ENCODE peak calls at places on chromosomes 13 and 19, in seven cellular contexts. One of them, this sample, is unnamed.

GRCh38 chr19:38079926-38080380 is 144.1 kb downstream of the DPF1 start:
- DNase-seq in NCI-H2081: peak; percentile 76
- DNase-seq in cardiac fibroblast: peak; percentile 71
- DNase-seq in cardiac muscle cell: no peak
- DNase-seq in GM10248: peak; percentile 79
- DNase-seq in stimulated activated CD4-positive, alpha-beta T cell treated with anti-CD3 and anti-CD28 coated beads, TNF-alpha, amount 100 ng/mL, for 48 hours: no peak
- DNase-seq in NCI-H1092: peak; percentile 56
- DNase-seq in this sample: peak; percentile 15

GRCh38 chr19:6890938-6891337 is 3.6 kb downstream of the ADGRE1 start:
- DNase-seq in NCI-H2081: no peak
- DNase-seq in cardiac fibroblast: no peak
- DNase-seq in cardiac muscle cell: no peak
- DNase-seq in GM10248: no peak
- DNase-seq in stimulated activated CD4-positive, alpha-beta T cell treated with anti-CD3 and anti-CD28 coated beads, TNF-alpha, amount 100 ng/mL, for 48 hours: peak; percentile 38
- DNase-seq in NCI-H1092: no peak
- DNase-seq in this sample: no peak

GRCh38 chr19:41871573-41872383 is 5.3 kb upstream of the CD79A start:
- DNase-seq in NCI-H2081: no peak
- DNase-seq in cardiac fibroblast: peak; percentile 6
- DNase-seq in cardiac muscle cell: no peak
- DNase-seq in GM10248: peak; percentile 78
- DNase-seq in stimulated activated CD4-positive, alpha-beta T cell treated with anti-CD3 and anti-CD28 coated beads, TNF-alpha, amount 100 ng/mL, for 48 hours: peak; percentile 63
- DNase-seq in NCI-H1092: no peak
- DNase-seq in this sample: no peak

GRCh38 chr13:30730526-30730925 is 4.8 kb upstream of the ALOX5AP start:
- DNase-seq in NCI-H2081: no peak
- DNase-seq in cardiac fibroblast: no peak
- DNase-seq in cardiac muscle cell: no peak
- DNase-seq in GM10248: no peak
- DNase-seq in stimulated activated CD4-positive, alpha-beta T cell treated with anti-CD3 and anti-CD28 coated beads, TNF-alpha, amount 100 ng/mL, for 48 hours: no peak
- DNase-seq in NCI-H1092: no peak
- DNase-seq in this sample: no peak

GRCh38 chr13:22298530-22298929 is 627.7 kb downstream of the FGF9 start:
- DNase-seq in NCI-H2081: no peak
- DNase-seq in cardiac fibroblast: no peak
- DNase-seq in cardiac muscle cell: no peak
- DNase-seq in GM10248: no peak
- DNase-seq in stimulated activated CD4-positive, alpha-beta T cell treated with anti-CD3 and anti-CD28 coated beads, TNF-alpha, amount 100 ng/mL, for 48 hours: no peak
- DNase-seq in NCI-H1092: no peak
- DNase-seq in this sample: no peak

GRCh38 chr19:42397315-42398166 is 7.4 kb upstream of the CNFN start:
- DNase-seq in NCI-H2081: no peak
- DNase-seq in cardiac fibroblast: no peak
- DNase-seq in cardiac muscle cell: no peak
- DNase-seq in GM10248: no peak
- DNase-seq in stimulated activated CD4-positive, alpha-beta T cell treated with anti-CD3 and anti-CD28 coated beads, TNF-alpha, amount 100 ng/mL, for 48 hours: no peak
- DNase-seq in NCI-H1092: no peak
- DNase-seq in this sample: no peak

GRCh38 chr19:18762125-18763023 is 28.7 kb downstream of the COMP start:
- DNase-seq in NCI-H2081: peak; percentile 87
- DNase-seq in cardiac fibroblast: peak; percentile 77
- DNase-seq in cardiac muscle cell: peak; percentile 31
- DNase-seq in GM10248: no peak
- DNase-seq in stimulated activated CD4-positive, alpha-beta T cell treated with anti-CD3 and anti-CD28 coated beads, TNF-alpha, amount 100 ng/mL, for 48 hours: no peak
- DNase-seq in NCI-H1092: peak; percentile 93
- DNase-seq in this sample: no peak

GRCh38 chr19:45999653-46000121 is 4.4 kb downstream of the CCDC61 start:
- DNase-seq in NCI-H2081: no peak
- DNase-seq in cardiac fibroblast: peak; percentile 21
- DNase-seq in cardiac muscle cell: no peak
- DNase-seq in GM10248: no peak
- DNase-seq in stimulated activated CD4-positive, alpha-beta T cell treated with anti-CD3 and anti-CD28 coated beads, TNF-alpha, amount 100 ng/mL, for 48 hours: no peak
- DNase-seq in NCI-H1092: no peak
- DNase-seq in this sample: no peak

GRCh38 chr19:4206818-4207484 is 22.4 kb upstream of the EBI3 start:
- DNase-seq in NCI-H2081: no peak
- DNase-seq in cardiac fibroblast: peak; percentile 54
- DNase-seq in cardiac muscle cell: no peak
- DNase-seq in GM10248: no peak
- DNase-seq in stimulated activated CD4-positive, alpha-beta T cell treated with anti-CD3 and anti-CD28 coated beads, TNF-alpha, amount 100 ng/mL, for 48 hours: no peak
- DNase-seq in NCI-H1092: no peak
- DNase-seq in this sample: peak; percentile 31

GRCh38 chr19:7731615-7732014 is 295 bp downstream of the CLEC4G start:
- DNase-seq in NCI-H2081: no peak
- DNase-seq in cardiac fibroblast: no peak
- DNase-seq in cardiac muscle cell: no peak
- DNase-seq in GM10248: no peak
- DNase-seq in stimulated activated CD4-positive, alpha-beta T cell treated with anti-CD3 and anti-CD28 coated beads, TNF-alpha, amount 100 ng/mL, for 48 hours: no peak
- DNase-seq in NCI-H1092: no peak
- DNase-seq in this sample: no peak

GRCh38 chr13:110913322-110913721 is 1.5 kb downstream of the ANKRD10 start:
- DNase-seq in NCI-H2081: no peak
- DNase-seq in cardiac fibroblast: peak; percentile 13
- DNase-seq in cardiac muscle cell: peak; percentile 18
- DNase-seq in GM10248: no peak
- DNase-seq in stimulated activated CD4-positive, alpha-beta T cell treated with anti-CD3 and anti-CD28 coated beads, TNF-alpha, amount 100 ng/mL, for 48 hours: no peak
- DNase-seq in NCI-H1092: no peak
- DNase-seq in this sample: no peak

GRCh38 chr13:79451500-79451962 is 29.4 kb upstream of the NDFIP2 start:
- DNase-seq in NCI-H2081: no peak
- DNase-seq in cardiac fibroblast: peak; percentile 82
- DNase-seq in cardiac muscle cell: no peak
- DNase-seq in GM10248: peak; percentile 74
- DNase-seq in stimulated activated CD4-positive, alpha-beta T cell treated with anti-CD3 and anti-CD28 coated beads, TNF-alpha, amount 100 ng/mL, for 48 hours: peak; percentile 94
- DNase-seq in NCI-H1092: no peak
- DNase-seq in this sample: peak; percentile 83

GRCh38 chr19:23365222-23365621 is 30.0 kb downstream of the ZNF91 start:
- DNase-seq in NCI-H2081: no peak
- DNase-seq in cardiac fibroblast: no peak
- DNase-seq in cardiac muscle cell: no peak
- DNase-seq in GM10248: no peak
- DNase-seq in stimulated activated CD4-positive, alpha-beta T cell treated with anti-CD3 and anti-CD28 coated beads, TNF-alpha, amount 100 ng/mL, for 48 hours: no peak
- DNase-seq in NCI-H1092: no peak
- DNase-seq in this sample: no peak

GRCh38 chr19:50255115-50255514 is 51.7 kb downstream of the MYH14 start:
- DNase-seq in NCI-H2081: no peak
- DNase-seq in cardiac fibroblast: no peak
- DNase-seq in cardiac muscle cell: no peak
- DNase-seq in GM10248: no peak
- DNase-seq in stimulated activated CD4-positive, alpha-beta T cell treated with anti-CD3 and anti-CD28 coated beads, TNF-alpha, amount 100 ng/mL, for 48 hours: no peak
- DNase-seq in NCI-H1092: no peak
- DNase-seq in this sample: no peak

GRCh38 chr19:48795855-48796142 is 15.0 kb downstream of the BCAT2 start:
- DNase-seq in NCI-H2081: no peak
- DNase-seq in cardiac fibroblast: no peak
- DNase-seq in cardiac muscle cell: no peak
- DNase-seq in GM10248: no peak
- DNase-seq in stimulated activated CD4-positive, alpha-beta T cell treated with anti-CD3 and anti-CD28 coated beads, TNF-alpha, amount 100 ng/mL, for 48 hours: no peak
- DNase-seq in NCI-H1092: no peak
- DNase-seq in this sample: no peak

GRCh38 chr13:96821971-96822370 is 172.3 kb downstream of the OXGR1 start:
- DNase-seq in NCI-H2081: no peak
- DNase-seq in cardiac fibroblast: no peak
- DNase-seq in cardiac muscle cell: no peak
- DNase-seq in GM10248: no peak
- DNase-seq in stimulated activated CD4-positive, alpha-beta T cell treated with anti-CD3 and anti-CD28 coated beads, TNF-alpha, amount 100 ng/mL, for 48 hours: no peak
- DNase-seq in NCI-H1092: no peak
- DNase-seq in this sample: no peak

GRCh38 chr19:2011169-2011568 is 4.3 kb downstream of the BTBD2 start:
- DNase-seq in NCI-H2081: no peak
- DNase-seq in cardiac fibroblast: no peak
- DNase-seq in cardiac muscle cell: no peak
- DNase-seq in GM10248: no peak
- DNase-seq in stimulated activated CD4-positive, alpha-beta T cell treated with anti-CD3 and anti-CD28 coated beads, TNF-alpha, amount 100 ng/mL, for 48 hours: no peak
- DNase-seq in NCI-H1092: no peak
- DNase-seq in this sample: no peak

GRCh38 chr19:43798546-43799409 is 3.5 kb downstream of the LYPD5 start:
- DNase-seq in NCI-H2081: peak; percentile 66
- DNase-seq in cardiac fibroblast: peak; percentile 16
- DNase-seq in cardiac muscle cell: peak; percentile 7
- DNase-seq in GM10248: peak; percentile 54
- DNase-seq in stimulated activated CD4-positive, alpha-beta T cell treated with anti-CD3 and anti-CD28 coated beads, TNF-alpha, amount 100 ng/mL, for 48 hours: no peak
- DNase-seq in NCI-H1092: no peak
- DNase-seq in this sample: no peak

GRCh38 chr13:30301827-30302226 is 5.5 kb downstream of the KATNAL1 start:
- DNase-seq in NCI-H2081: no peak
- DNase-seq in cardiac fibroblast: no peak
- DNase-seq in cardiac muscle cell: no peak
- DNase-seq in GM10248: no peak
- DNase-seq in stimulated activated CD4-positive, alpha-beta T cell treated with anti-CD3 and anti-CD28 coated beads, TNF-alpha, amount 100 ng/mL, for 48 hours: no peak
- DNase-seq in NCI-H1092: no peak
- DNase-seq in this sample: no peak

GRCh38 chr13:39777527-39778061 is 122.1 kb downstream of the COG6 start:
- DNase-seq in NCI-H2081: no peak
- DNase-seq in cardiac fibroblast: peak; percentile 81
- DNase-seq in cardiac muscle cell: no peak
- DNase-seq in GM10248: no peak
- DNase-seq in stimulated activated CD4-positive, alpha-beta T cell treated with anti-CD3 and anti-CD28 coated beads, TNF-alpha, amount 100 ng/mL, for 48 hours: peak; percentile 45
- DNase-seq in NCI-H1092: no peak
- DNase-seq in this sample: peak; percentile 31

GRCh38 chr19:3095375-3096191 is 1.4 kb downstream of the GNA11 start:
- DNase-seq in NCI-H2081: no peak
- DNase-seq in cardiac fibroblast: peak; percentile 7
- DNase-seq in cardiac muscle cell: peak; percentile 60
- DNase-seq in GM10248: no peak
- DNase-seq in stimulated activated CD4-positive, alpha-beta T cell treated with anti-CD3 and anti-CD28 coated beads, TNF-alpha, amount 100 ng/mL, for 48 hours: no peak
- DNase-seq in NCI-H1092: no peak
- DNase-seq in this sample: no peak

GRCh38 chr13:94579063-94579462 is 16.9 kb downstream of the TGDS start:
- DNase-seq in NCI-H2081: no peak
- DNase-seq in cardiac fibroblast: no peak
- DNase-seq in cardiac muscle cell: no peak
- DNase-seq in GM10248: no peak
- DNase-seq in stimulated activated CD4-positive, alpha-beta T cell treated with anti-CD3 and anti-CD28 coated beads, TNF-alpha, amount 100 ng/mL, for 48 hours: no peak
- DNase-seq in NCI-H1092: no peak
- DNase-seq in this sample: no peak

GRCh38 chr19:28697308-28697707 is 515.6 kb downstream of the UQCRFS1 start:
- DNase-seq in NCI-H2081: no peak
- DNase-seq in cardiac fibroblast: no peak
- DNase-seq in cardiac muscle cell: no peak
- DNase-seq in GM10248: no peak
- DNase-seq in stimulated activated CD4-positive, alpha-beta T cell treated with anti-CD3 and anti-CD28 coated beads, TNF-alpha, amount 100 ng/mL, for 48 hours: no peak
- DNase-seq in NCI-H1092: no peak
- DNase-seq in this sample: no peak

GRCh38 chr19:35021016-35021415 is 9.3 kb upstream of the SCN1B start:
- DNase-seq in NCI-H2081: no peak
- DNase-seq in cardiac fibroblast: no peak
- DNase-seq in cardiac muscle cell: no peak
- DNase-seq in GM10248: no peak
- DNase-seq in stimulated activated CD4-positive, alpha-beta T cell treated with anti-CD3 and anti-CD28 coated beads, TNF-alpha, amount 100 ng/mL, for 48 hours: no peak
- DNase-seq in NCI-H1092: no peak
- DNase-seq in this sample: no peak

GRCh38 chr13:27455331-27455855 is 5.0 kb upstream of the MTIF3 start:
- DNase-seq in NCI-H2081: no peak
- DNase-seq in cardiac fibroblast: no peak
- DNase-seq in cardiac muscle cell: no peak
- DNase-seq in GM10248: peak; percentile 38
- DNase-seq in stimulated activated CD4-positive, alpha-beta T cell treated with anti-CD3 and anti-CD28 coated beads, TNF-alpha, amount 100 ng/mL, for 48 hours: no peak
- DNase-seq in NCI-H1092: no peak
- DNase-seq in this sample: peak; percentile 5

GRCh38 chr13:66264976-66265375 is 965.2 kb downstream of the PCDH9 start:
- DNase-seq in NCI-H2081: no peak
- DNase-seq in cardiac fibroblast: no peak
- DNase-seq in cardiac muscle cell: no peak
- DNase-seq in GM10248: no peak
- DNase-seq in stimulated activated CD4-positive, alpha-beta T cell treated with anti-CD3 and anti-CD28 coated beads, TNF-alpha, amount 100 ng/mL, for 48 hours: no peak
- DNase-seq in NCI-H1092: no peak
- DNase-seq in this sample: no peak

GRCh38 chr19:48866692-48867091 is 1.7 kb downstream of the PLEKHA4 start:
- DNase-seq in NCI-H2081: no peak
- DNase-seq in cardiac fibroblast: no peak
- DNase-seq in cardiac muscle cell: no peak
- DNase-seq in GM10248: no peak
- DNase-seq in stimulated activated CD4-positive, alpha-beta T cell treated with anti-CD3 and anti-CD28 coated beads, TNF-alpha, amount 100 ng/mL, for 48 hours: no peak
- DNase-seq in NCI-H1092: no peak
- DNase-seq in this sample: no peak

GRCh38 chr19:610801-611505 is 21.3 kb downstream of the HCN2 start:
- DNase-seq in NCI-H2081: peak; percentile 16
- DNase-seq in cardiac fibroblast: peak; percentile 77
- DNase-seq in cardiac muscle cell: no peak
- DNase-seq in GM10248: peak; percentile 67
- DNase-seq in stimulated activated CD4-positive, alpha-beta T cell treated with anti-CD3 and anti-CD28 coated beads, TNF-alpha, amount 100 ng/mL, for 48 hours: no peak
- DNase-seq in NCI-H1092: no peak
- DNase-seq in this sample: peak; percentile 61

GRCh38 chr19:46951236-46951986 is 68.2 kb upstream of the NPAS1 start:
- DNase-seq in NCI-H2081: no peak
- DNase-seq in cardiac fibroblast: peak; percentile 37
- DNase-seq in cardiac muscle cell: no peak
- DNase-seq in GM10248: no peak
- DNase-seq in stimulated activated CD4-positive, alpha-beta T cell treated with anti-CD3 and anti-CD28 coated beads, TNF-alpha, amount 100 ng/mL, for 48 hours: no peak
- DNase-seq in NCI-H1092: no peak
- DNase-seq in this sample: no peak

GRCh38 chr13:21929400-21929799 is 258.5 kb downstream of the FGF9 start:
- DNase-seq in NCI-H2081: no peak
- DNase-seq in cardiac fibroblast: no peak
- DNase-seq in cardiac muscle cell: no peak
- DNase-seq in GM10248: no peak
- DNase-seq in stimulated activated CD4-positive, alpha-beta T cell treated with anti-CD3 and anti-CD28 coated beads, TNF-alpha, amount 100 ng/mL, for 48 hours: no peak
- DNase-seq in NCI-H1092: no peak
- DNase-seq in this sample: no peak

GRCh38 chr13:106405731-106406130 is 129.7 kb downstream of the EFNB2 start:
- DNase-seq in NCI-H2081: no peak
- DNase-seq in cardiac fibroblast: no peak
- DNase-seq in cardiac muscle cell: no peak
- DNase-seq in GM10248: no peak
- DNase-seq in stimulated activated CD4-positive, alpha-beta T cell treated with anti-CD3 and anti-CD28 coated beads, TNF-alpha, amount 100 ng/mL, for 48 hours: no peak
- DNase-seq in NCI-H1092: no peak
- DNase-seq in this sample: no peak